ENCODE peak calls at places on chromosome 19, in nine cellular contexts. A is Caco-2, T is neural progenitor cell, H is HL-60, O is tibial nerve, L is thoracic aorta, C is natural killer cell, K is choroid plexus epithelial cell, B is fibroblast of lung. W is an unnamed sample.

GRCh38 chr19:13008926-13009787 is 13.9 kb downstream of the NFIX start:
- DNase-seq in A (no peak), T (no peak), H (no peak), O (no peak), L (no peak), C (no peak), K (no peak), B (no peak), W (no peak)

GRCh38 chr19:18776736-18777135 is 14.4 kb downstream of the COMP start:
- DNase-seq in A (no peak), T (no peak), H (no peak), O (no peak), L (no peak), C (no peak), K (no peak), B (no peak), W (peak)

GRCh38 chr19:22600690-22601648 is 33.2 kb upstream of the ZNF492 start:
- DNase-seq in A (no peak), T (no peak), H (no peak), O (no peak), L (no peak), C (no peak), K (no peak), B (no peak), W (no peak)

GRCh38 chr19:18672606-18673337 is 10.7 kb upstream of the CRTC1 start:
- DNase-seq in A (no peak), T (peak), H (no peak), O (no peak), L (no peak), C (no peak), K (peak), B (peak), W (no peak)

GRCh38 chr19:33904681-33905080 is 108.0 kb downstream of the KCTD15 start:
- DNase-seq in A (no peak), T (peak), H (no peak), O (no peak), L (no peak), C (no peak), K (peak), B (no peak), W (no peak)

GRCh38 chr19:51503891-51504290 is 2.3 kb upstream of the SIGLEC12 start:
- DNase-seq in A (no peak), T (no peak), H (peak), O (no peak), L (no peak), C (no peak), K (no peak), B (no peak), W (no peak)

GRCh38 chr19:51480590-51480989 is 2.3 kb downstream of the CEACAM18 start:
- DNase-seq in A (peak), T (peak), H (no peak), O (no peak), L (no peak), C (no peak), K (peak), B (no peak), W (peak)

GRCh38 chr19:30135797-30136196 is 193.8 kb downstream of the URI1 start:
- DNase-seq in A (no peak), T (no peak), H (no peak), O (no peak), L (no peak), C (no peak), K (no peak), B (no peak), W (no peak)

GRCh38 chr19:10285393-10285792 is 1.4 kb upstream of the ICAM4 start:
- DNase-seq in A (no peak), T (no peak), H (no peak), O (no peak), L (no peak), C (no peak), K (no peak), B (no peak), W (no peak)

GRCh38 chr19:2208975-2209374 is 27.2 kb downstream of the PLEKHJ1 start:
- DNase-seq in A (no peak), T (no peak), H (no peak), O (no peak), L (no peak), C (no peak), K (no peak), B (no peak), W (no peak)

GRCh38 chr19:2207008-2207407 is 29.1 kb downstream of the PLEKHJ1 start:
- DNase-seq in A (no peak), T (no peak), H (no peak), O (no peak), L (no peak), C (no peak), K (no peak), B (no peak), W (no peak)

GRCh38 chr19:2209408-2209807 is 26.7 kb downstream of the PLEKHJ1 start:
- DNase-seq in A (no peak), T (no peak), H (no peak), O (no peak), L (no peak), C (no peak), K (no peak), B (no peak), W (no peak)

GRCh38 chr19:2210206-2210605 is 25.9 kb downstream of the PLEKHJ1 start:
- DNase-seq in A (no peak), T (no peak), H (no peak), O (no peak), L (no peak), C (no peak), K (no peak), B (no peak), W (no peak)

GRCh38 chr19:2207991-2208860 is 27.9 kb downstream of the PLEKHJ1 start:
- DNase-seq in A (no peak), T (peak), H (no peak), O (peak), L (peak), C (no peak), K (peak), B (peak), W (peak)
- TF ChIP-seq CTCF in A (peak), T (peak), H (no peak), O (no peak), L (no peak), C (no peak), K (peak), B (peak), W (no peak)

GRCh38 chr19:35556846-35557538 is 6.5 kb downstream of the ATP4A start:
- DNase-seq in A (no peak), T (no peak), H (no peak), O (no peak), L (no peak), C (no peak), K (no peak), B (no peak), W (no peak)

GRCh38 chr19:35553385-35554000 is 8.1 kb downstream of the TMEM147 start:
- DNase-seq in A (no peak), T (no peak), H (no peak), O (no peak), L (no peak), C (no peak), K (no peak), B (no peak), W (no peak)

GRCh38 chr19:35556025-35556590 is 7.3 kb downstream of the ATP4A start:
- DNase-seq in A (no peak), T (no peak), H (no peak), O (no peak), L (no peak), C (no peak), K (no peak), B (no peak), W (no peak)

GRCh38 chr19:35554076-35554475 is 8.7 kb downstream of the TMEM147 start:
- DNase-seq in A (no peak), T (no peak), H (no peak), O (no peak), L (no peak), C (no peak), K (no peak), B (no peak), W (no peak)

DNA sequence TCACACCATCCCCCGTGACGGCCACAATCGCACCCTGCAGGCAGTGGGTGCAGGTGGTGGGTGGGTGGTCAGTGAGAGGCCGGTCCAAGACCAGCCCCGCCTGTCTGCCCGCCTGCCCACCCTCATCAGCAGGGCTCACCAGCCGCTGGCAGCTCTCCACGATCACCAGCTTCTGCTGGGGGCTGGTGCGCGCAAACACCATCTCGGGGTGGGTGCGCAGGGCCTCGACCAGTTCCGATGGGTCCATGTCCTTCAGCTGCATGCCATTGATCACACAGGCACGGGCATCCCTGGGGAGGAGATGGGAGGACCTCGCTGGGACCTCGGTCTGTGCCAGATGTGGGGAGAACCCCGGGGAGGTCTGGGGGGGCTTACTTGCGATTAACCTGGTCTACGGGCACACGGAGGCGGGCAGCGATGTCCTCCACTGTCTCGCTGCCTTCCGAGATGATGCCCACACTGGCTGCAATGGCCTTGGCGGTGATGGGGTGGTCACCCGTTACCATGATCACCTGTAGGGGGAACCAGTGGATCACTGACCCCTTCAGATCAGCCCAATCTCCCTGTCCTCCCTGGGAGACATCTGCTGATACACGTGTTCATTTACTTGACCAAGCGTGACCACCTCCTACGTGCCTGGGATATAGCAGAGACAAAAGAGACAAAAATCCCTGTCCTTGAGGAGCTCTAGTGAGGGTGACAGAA is 8.0 kb downstream of the ATP4A start:
- DNase-seq in A (no peak), T (peak), H (no peak), O (no peak), L (no peak), C (no peak), K (peak), B (peak), W (peak)
- TF ChIP-seq CTCF in A (peak), T (peak), H (no peak), O (no peak), L (no peak), C (no peak), K (peak), B (peak), W (peak)

DNA sequence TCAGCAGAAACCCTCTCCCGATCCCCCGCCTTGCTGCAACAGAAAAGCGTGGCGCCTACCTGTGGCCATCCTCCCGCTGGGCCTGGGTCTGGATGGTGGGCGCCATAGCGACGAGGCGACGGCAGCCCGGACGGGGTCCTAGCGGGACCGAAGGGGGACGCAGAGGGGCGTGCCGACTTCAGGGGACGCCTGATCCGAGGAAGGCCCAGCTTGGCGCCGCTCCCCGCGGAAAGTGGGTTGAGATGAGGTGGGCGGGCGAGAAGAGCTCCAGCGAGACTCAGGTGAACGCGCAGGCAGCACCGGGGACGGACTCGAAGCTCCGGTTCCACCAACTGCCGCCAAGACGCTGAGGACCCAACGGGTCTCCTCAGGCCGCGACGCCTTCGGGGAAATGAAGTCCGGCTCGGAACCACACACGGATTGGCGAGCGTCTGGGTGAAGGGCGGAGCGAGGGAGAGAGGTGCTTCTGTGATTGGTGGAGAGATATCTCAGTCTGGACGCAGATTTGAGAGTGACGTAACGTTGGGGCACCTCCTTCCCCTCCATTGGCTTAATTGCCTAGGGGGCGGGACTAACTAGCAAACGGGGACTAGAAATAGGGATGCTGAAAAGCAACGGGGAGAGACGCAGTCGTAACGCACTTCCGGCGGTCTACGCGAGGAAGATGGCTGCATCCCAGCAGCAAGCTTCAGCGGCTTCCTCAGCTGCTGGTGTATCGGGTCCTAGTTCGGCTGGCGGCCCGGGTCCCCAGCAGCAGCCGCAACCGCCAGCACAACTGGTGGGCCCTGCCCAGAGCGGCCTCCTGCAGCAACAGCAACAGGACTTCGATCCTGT is at the start of the genes MED29 and PAF1:
- DNase-seq in A (peak), T (peak), H (peak), O (peak), L (peak), C (peak), K (peak), B (peak), W (peak)
- TF ChIP-seq CTCF in A (peak), T (peak), H (no peak), O (no peak), L (no peak), C (no peak), K (no peak), B (no peak), W (no peak)

GRCh38 chr19:16190736-16191135 is 5.5 kb downstream of the FAM32A start:
- DNase-seq in A (no peak), T (no peak), H (no peak), O (no peak), L (no peak), C (no peak), K (no peak), B (no peak), W (no peak)
- TF ChIP-seq CTCF in A (no peak), T (no peak), H (no peak), O (no peak), L (no peak), C (no peak), K (no peak), B (no peak), W (no peak)

GRCh38 chr19:435056-435706 is 25.7 kb downstream of the SHC2 start:
- DNase-seq in A (no peak), T (no peak), H (no peak), O (no peak), L (no peak), C (no peak), K (no peak), B (no peak), W (no peak)

GRCh38 chr19:426725-427445 is 17.9 kb upstream of the C2CD4C start:
- DNase-seq in A (no peak), T (no peak), H (no peak), O (no peak), L (no peak), C (no peak), K (no peak), B (no peak), W (no peak)

GRCh38 chr19:428144-428543 is 19.2 kb upstream of the C2CD4C start:
- DNase-seq in A (no peak), T (no peak), H (no peak), O (no peak), L (no peak), C (no peak), K (no peak), B (no peak), W (no peak)

GRCh38 chr19:434152-434960 is 25.4 kb upstream of the C2CD4C start:
- DNase-seq in A (no peak), T (no peak), H (no peak), O (no peak), L (no peak), C (no peak), K (no peak), B (no peak), W (no peak)

DNA sequence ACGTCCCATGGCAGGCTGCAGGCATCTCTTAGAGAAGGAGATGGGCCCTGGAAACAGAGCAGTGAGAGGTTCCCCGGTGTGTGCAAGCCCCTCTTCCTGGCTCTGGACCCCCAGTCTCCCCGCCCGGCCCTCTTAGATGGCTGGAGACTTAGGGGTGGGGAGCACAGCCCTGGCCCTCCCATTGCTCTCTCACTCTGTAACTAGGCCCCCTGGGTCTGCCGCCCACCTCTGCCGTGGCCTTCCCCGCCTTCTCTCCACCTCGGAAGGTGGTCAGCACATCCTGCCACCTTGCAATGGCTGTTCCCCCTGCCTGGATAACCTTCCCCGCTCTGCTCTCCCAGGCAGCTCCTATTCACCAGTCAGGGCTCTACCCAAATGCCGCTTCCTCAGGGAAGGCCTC is 21.8 kb upstream of the C2CD4C start:
- DNase-seq in A (no peak), T (no peak), H (no peak), O (no peak), L (no peak), C (no peak), K (no peak), B (no peak), W (no peak)
- TF ChIP-seq CTCF in A (no peak), T (no peak), H (no peak), O (no peak), L (no peak), C (no peak), K (no peak), B (no peak), W (no peak)

W was measured in nephron progenitor cell.